ENCODE peak calls at places on chromosome 20, in five cellular contexts. Z, D, G, E and H are unnamed samples.
A peak's percentile ranks its signal among the peaks of the same experiment; 100 is the strongest.

GRCh38 chr20:19974621-19975435 is 42.3 kb upstream of the NAA20 start:
- DNase-seq in Z (peak; percentile 97), D (peak; percentile 95), G (peak; percentile 90), E (peak; percentile 92), H (peak; percentile 91)

GRCh38 chr20:8829232-8829631 is 239.7 kb upstream of the PLCB4 start:
- DNase-seq in Z (no peak), D (no peak), G (no peak), E (no peak), H (no peak)

GRCh38 chr20:5001174-5002076 is at the start of gene SLC23A2:
- DNase-seq in Z (peak; percentile 65), D (no peak), G (peak; percentile 60), E (peak; percentile 51), H (peak; percentile 16)

GRCh38 chr20:1874534-1875168 is 20.6 kb upstream of the SIRPA start:
- DNase-seq in Z (no peak), D (no peak), G (peak; percentile 67), E (peak; percentile 59), H (no peak)

GRCh38 chr20:47809561-47809960 is 24.3 kb upstream of the SULF2 start:
- DNase-seq in Z (peak; percentile 39), D (no peak), G (no peak), E (no peak), H (no peak)

GRCh38 chr20:4666001-4666470 is 55.7 kb upstream of the PRND start:
- DNase-seq in Z (no peak), D (no peak), G (peak; percentile 65), E (no peak), H (no peak)

GRCh38 chr20:11890331-11891080 is 27.2 kb upstream of the BTBD3 start:
- DNase-seq in Z (peak; percentile 92), D (peak; percentile 94), G (peak; percentile 91), E (peak; percentile 93), H (peak; percentile 85)

GRCh38 chr20:17904027-17904426 is 64.6 kb downstream of the SNX5 start:
- DNase-seq in Z (no peak), D (no peak), G (no peak), E (no peak), H (no peak)

DNA sequence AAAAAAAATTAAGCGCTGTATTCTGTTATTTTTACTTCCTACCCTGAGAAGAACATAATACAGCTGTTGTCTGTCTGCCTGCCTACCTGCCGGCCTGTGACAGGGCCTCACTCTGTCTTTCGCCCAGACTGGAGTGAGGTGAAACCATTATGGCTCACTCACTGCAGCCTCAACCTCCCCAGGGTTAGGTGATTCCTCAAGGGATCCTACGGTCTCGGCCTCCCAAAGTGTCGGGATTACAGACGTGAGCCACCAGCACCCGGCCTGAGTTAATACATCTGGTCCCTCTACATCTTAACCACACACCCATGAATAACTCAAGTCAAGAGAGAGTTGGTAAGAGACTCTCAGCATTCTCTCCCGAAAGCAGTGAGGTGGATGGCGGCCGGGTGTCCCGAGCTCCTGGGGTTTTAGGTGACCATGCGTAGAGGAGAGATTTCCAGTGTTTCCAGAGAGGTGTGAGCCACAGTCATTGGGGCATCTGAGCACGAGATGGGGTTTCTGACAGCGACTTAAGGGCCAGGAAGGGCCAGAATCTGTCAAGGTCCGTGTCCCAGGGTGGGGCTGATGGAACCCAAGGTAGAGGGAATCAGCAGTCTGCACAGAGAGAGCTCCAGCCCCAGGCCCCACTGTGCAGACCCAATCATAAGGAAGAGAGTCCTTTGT is 1954.4 kb upstream of the DEFB115 start:
- DNase-seq in Z (peak; percentile 55), D (peak; percentile 91), G (no peak), E (no peak), H (no peak)
- H3K9me3 ChIP-seq in Z (peaks cover 9% of the 10 kb centered on the region), D (peaks cover 24% of the 10 kb centered on the region), G (no peaks in the 10 kb centered on the region), E (peaks cover 6% of the 10 kb centered on the region), H (peaks cover 4% of the 10 kb centered on the region)

DNA sequence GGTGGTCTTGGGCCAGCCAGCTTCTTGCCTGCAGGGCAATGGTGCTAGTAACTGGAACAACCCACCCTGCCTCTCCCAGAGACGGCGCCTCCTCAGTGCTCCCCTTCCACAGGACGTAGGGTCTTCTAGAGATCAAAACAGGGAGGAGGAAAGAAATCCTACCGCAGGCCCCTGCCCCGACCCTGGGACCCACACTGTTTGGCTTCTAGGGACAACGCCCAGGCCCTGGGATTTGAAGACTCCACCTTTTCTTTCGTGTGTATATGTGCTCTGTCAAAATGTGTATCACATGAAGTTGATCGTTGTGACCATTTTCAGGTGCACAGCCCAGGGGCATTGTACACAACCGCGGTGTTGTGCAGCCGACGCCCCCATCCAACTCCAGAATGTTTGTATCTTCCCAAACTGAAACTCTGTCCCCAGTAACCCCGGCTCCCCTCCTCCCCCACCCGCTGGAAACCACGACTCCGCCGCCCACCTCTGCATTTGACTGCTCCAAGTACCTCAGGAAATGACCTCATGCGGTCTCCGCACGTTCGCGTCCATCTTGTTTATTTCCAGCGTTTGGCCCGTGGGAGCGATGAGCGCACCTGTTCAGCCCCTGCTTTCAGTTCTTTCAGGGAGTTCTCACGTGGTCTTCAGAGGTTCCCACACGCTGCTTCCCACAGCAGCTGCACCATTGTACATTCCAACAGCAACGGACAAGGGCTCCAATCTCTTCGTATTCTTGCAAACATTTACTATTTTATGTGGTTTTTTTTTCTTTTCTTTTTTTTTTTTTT is 3.4 kb upstream of the BHLHE23 start:
- DNase-seq in Z (no peak), D (no peak), G (no peak), E (no peak), H (no peak)
- TF ChIP-seq POLR2A in Z (no peak), D (no peak), G (no peak), E (no peak), H (no peak)

DNA sequence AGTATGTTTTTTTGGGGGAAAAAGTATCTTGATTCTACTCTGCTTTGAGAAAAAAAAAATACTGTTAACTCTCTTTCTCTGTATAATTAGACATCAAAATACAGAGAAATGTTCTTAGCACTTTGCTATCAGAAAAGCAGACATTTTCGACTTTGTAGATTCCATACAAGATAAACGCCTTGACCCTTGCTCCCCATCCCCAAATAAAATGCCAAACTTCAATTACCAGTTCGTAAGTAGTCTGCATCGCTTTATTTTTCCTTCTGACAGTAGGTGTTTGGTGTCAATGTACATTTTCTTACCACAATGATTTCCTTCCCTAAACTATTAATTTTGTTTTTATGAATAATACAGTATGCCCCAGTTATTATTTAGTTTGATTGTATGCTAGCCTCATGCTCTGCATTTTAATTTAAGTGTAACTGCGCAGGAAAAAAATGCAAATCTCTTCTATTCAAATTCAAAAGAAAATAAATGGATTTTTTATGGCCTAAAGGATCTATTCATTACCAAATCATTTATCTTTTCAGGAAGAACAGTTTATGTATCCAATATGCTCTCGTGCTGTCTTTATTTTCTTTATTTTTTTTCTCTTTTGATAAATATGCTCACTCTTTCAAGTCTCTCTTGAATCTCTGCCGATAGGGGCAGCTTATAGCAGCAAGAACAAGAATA is 84.8 kb upstream of the ZNF217 start:
- DNase-seq in Z (no peak), D (no peak), G (no peak), E (no peak), H (no peak)
- H3K27ac ChIP-seq in Z (no peak overlapping the region), D (no peak overlapping the region), G (no peak overlapping the region), E (peak overlapping the region; percentile 66), H (peak overlapping the region; percentile 2)

DNA sequence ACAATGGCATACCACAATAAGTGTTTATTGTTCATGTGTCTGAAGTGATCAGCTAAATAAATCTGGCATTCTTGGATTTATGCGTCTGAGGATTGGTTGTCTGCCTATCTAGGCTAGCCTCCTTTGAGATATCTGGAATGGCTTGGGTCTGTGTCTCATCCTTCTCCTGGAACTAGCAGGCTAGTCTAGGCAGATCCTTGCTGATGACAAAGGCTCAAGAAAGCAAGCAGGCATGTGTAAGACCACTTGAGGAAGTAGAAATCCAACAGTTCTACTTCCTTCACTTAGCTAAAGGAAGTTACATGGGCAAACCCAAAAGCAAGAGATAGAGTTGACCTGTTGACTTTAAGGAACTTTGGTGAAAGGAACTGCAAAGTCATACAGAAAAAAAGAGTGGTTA is 672.7 kb downstream of the MAFB start:
- DNase-seq in Z (no peak), D (no peak), G (no peak), E (no peak), H (no peak)
- H3K9me3 ChIP-seq in Z (no peaks in the 10 kb centered on the region), D (no peaks in the 10 kb centered on the region), G (no peaks in the 10 kb centered on the region), E (no peaks in the 10 kb centered on the region), H (no peaks in the 10 kb centered on the region)

GRCh38 chr20:49103019-49103418 is 56.9 kb downstream of the CSE1L start:
- DNase-seq in Z (no peak), D (no peak), G (no peak), E (no peak), H (no peak)
- TF ChIP-seq POLR2A in Z (no peak), D (no peak), G (no peak), E (no peak), H (no peak)

GRCh38 chr20:57774111-57774880 is 64.5 kb upstream of the PMEPA1 start:
- DNase-seq in Z (peak; percentile 45), D (no peak), G (peak; percentile 6), E (no peak), H (no peak)

GRCh38 chr20:57770852-57771746 is 61.3 kb upstream of the PMEPA1 start:
- DNase-seq in Z (peak; percentile 32), D (no peak), G (peak; percentile 23), E (no peak), H (no peak)

GRCh38 chr20:57774951-57775350 is 65.1 kb upstream of the PMEPA1 start:
- DNase-seq in Z (peak; percentile 46), D (no peak), G (peak; percentile 11), E (no peak), H (no peak)

GRCh38 chr20:57773059-57773815 is 63.4 kb upstream of the PMEPA1 start:
- DNase-seq in Z (peak; percentile 3), D (no peak), G (peak; percentile 8), E (no peak), H (no peak)

DNA sequence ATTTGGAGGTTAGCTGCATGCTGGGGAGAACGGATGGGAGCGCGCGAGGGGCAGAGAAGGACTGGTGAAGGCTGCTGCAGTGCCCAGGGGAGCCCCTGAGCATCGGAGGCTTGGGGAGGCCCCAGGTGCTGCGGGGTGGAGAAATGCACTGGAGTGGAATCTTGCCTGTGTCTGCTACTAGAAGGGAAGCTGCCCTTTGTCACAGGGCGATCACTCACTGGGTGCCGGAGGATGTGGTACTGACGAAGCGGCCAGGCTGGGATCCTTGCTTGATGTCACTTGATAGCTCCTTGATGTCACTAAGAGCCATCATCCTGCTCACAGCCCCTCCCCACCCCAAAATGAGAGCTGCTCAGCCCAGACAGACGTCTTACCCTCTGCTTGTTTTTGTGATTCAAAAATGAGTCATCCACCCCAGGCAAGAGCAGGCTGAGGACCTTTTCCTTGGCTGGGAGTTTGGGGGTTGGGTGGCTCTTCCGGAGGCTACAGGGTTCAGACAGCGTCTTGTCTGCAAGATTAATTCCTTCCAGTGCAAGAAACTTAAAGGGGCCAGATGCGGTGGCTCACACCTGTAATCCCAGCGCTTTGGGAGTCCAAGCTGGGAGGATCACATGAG is 62.6 kb upstream of the PMEPA1 start:
- DNase-seq in Z (peak; percentile 33), D (no peak), G (no peak), E (no peak), H (no peak)
- H3K27ac ChIP-seq in Z (no peak overlapping the region), D (no peak overlapping the region), G (no peak overlapping the region), E (no peak overlapping the region), H (no peak overlapping the region)

DNA sequence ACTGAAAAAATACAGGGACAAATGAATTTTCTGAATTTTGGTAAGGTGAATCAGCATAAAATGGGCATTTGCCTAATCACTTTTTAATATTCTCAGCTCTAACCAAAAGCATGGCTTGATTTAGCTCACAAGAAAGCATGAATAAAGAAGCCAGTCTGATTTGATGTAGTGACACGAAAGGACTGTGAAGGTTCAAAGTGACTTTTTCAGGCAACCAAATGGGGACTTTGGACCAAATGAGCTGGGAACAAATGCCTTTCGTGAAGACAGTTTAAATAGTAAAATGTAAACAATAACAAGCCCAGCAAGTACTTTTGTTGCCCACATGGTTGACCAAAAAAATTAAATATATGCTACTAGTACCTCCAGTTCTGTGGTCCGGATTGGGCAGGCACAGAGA is 12.9 kb upstream of the CBLN4 start:
- DNase-seq in Z (no peak), D (no peak), G (no peak), E (no peak), H (no peak)
- H3K9me3 ChIP-seq in Z (no peaks in the 10 kb centered on the region), D (no peaks in the 10 kb centered on the region), G (no peaks in the 10 kb centered on the region), E (no peaks in the 10 kb centered on the region), H (no peaks in the 10 kb centered on the region)